ENCODE peak calls at places on chromosomes 5 and 9, in ten cellular contexts. A is kidney tubule cell; O is H7; K is neural crest cell; J is lower lobe of right lung; Y is NCI-H1092; V is activated T-helper 1 cell treated with anti-CD3 and anti-CD28 coated beads, Interleukin-12 subunit alpha, Interleukin-12 subunit beta, Interleukin-2, Interleukin-4 antibody, amounts not matched to agents 30 ng/mL and 10 ng/mL and 1 ng/mL, durations not matched to agents 14 hours and 24 hours and 36 hours; H is ecto neural progenitor cell; W is retina; E is M059J. X is an unnamed sample.

GRCh38 chr9:124218438-124219289 is 39.1 kb upstream of the NEK6 start:
- DNase-seq in Y (no peak), V (peak; percentile 26), O (no peak), K (no peak), J (peak; percentile 78), W (no peak), H (no peak), A (peak; percentile 87), E (peak; percentile 86), X (peak; percentile 60)

GRCh38 chr5:154977409-154977808 is 36.1 kb upstream of the KIF4B start:
- DNase-seq in H (no peak), W (no peak), J (no peak), O (no peak), K (no peak), A (peak; percentile 36), Y (no peak), V (no peak), E (no peak), X (no peak)

GRCh38 chr5:127001621-127002296 is 28.6 kb downstream of the MARCHF3 start:
- DNase-seq in A (peak; percentile 96), Y (no peak), E (peak; percentile 92), V (no peak), K (no peak), O (no peak), H (no peak), J (no peak), W (no peak), X (peak; percentile 87)

GRCh38 chr5:943201-943873 is 50.7 kb downstream of the TRIP13 start:
- DNase-seq in A (no peak), E (no peak), H (no peak), W (no peak), J (no peak), K (no peak), O (peak; percentile 33), V (no peak), Y (no peak), X (no peak)

GRCh38 chr5:131230406-131230805 is 33.4 kb upstream of the CDC42SE2 start:
- DNase-seq in W (no peak), H (no peak), V (no peak), A (no peak), Y (no peak), E (peak; percentile 44), K (no peak), J (no peak), O (peak; percentile 38), X (no peak)

GRCh38 chr5:64646169-64646568 is 44.1 kb upstream of the SHISAL2B start:
- DNase-seq in Y (no peak), K (no peak), W (no peak), H (no peak), J (no peak), O (no peak), V (no peak), E (no peak), A (no peak), X (no peak)

GRCh38 chr9:125085703-125086477 is 57.4 kb downstream of the SCAI start:
- DNase-seq in Y (no peak), K (no peak), E (no peak), W (no peak), A (no peak), V (no peak), H (no peak), J (no peak), O (no peak), X (no peak)

GRCh38 chr5:60382761-60383160 is 317.2 kb downstream of the DEPDC1B start:
- DNase-seq in Y (no peak), E (peak; percentile 56), A (peak; percentile 44), K (no peak), H (no peak), W (no peak), O (no peak), J (no peak), V (no peak), X (peak; percentile 35)

GRCh38 chr9:122695696-122696095 is 20.8 kb downstream of the OR1L3 start:
- DNase-seq in H (no peak), J (no peak), K (no peak), O (no peak), Y (no peak), E (peak; percentile 7), V (no peak), A (peak; percentile 26), W (no peak), X (peak; percentile 42)

GRCh38 chr5:82537646-82538306 is 259.6 kb upstream of the RPS23 start:
- DNase-seq in V (no peak), Y (no peak), E (no peak), H (no peak), J (no peak), W (no peak), K (no peak), O (no peak), A (no peak), X (no peak)

GRCh38 chr5:84603557-84604185 is 219.0 kb upstream of the EDIL3 start:
- DNase-seq in O (no peak), H (no peak), Y (no peak), A (no peak), J (no peak), E (peak; percentile 88), W (no peak), V (no peak), K (no peak), X (peak; percentile 55)

X was measured in HT1080.